ENCODE peak calls at places on chromosomes 3 and 15, in eight cellular contexts. One of them, this sample, is unnamed.

GRCh38 chr3:49867871-49868321 is 1.8 kb downstream of the CAMKV start:
- DNase-seq in H9: peak; percentile 83
- DNase-seq in K562: peak; percentile 49
- DNase-seq in endothelial cell of umbilical vein: peak; percentile 29
- DNase-seq in Karpas-422: peak; percentile 78
- DNase-seq in PC-9: no peak
- DNase-seq in GM23338: peak; percentile 92
- DNase-seq in IMR-90: peak; percentile 44
- DNase-seq in this sample: peak; percentile 89

GRCh38 chr3:195260286-195260905 is 10.6 kb downstream of the XXYLT1 start:
- DNase-seq in H9: peak; percentile 78
- DNase-seq in K562: no peak
- DNase-seq in endothelial cell of umbilical vein: peak; percentile 53
- DNase-seq in Karpas-422: peak; percentile 51
- DNase-seq in PC-9: no peak
- DNase-seq in GM23338: peak; percentile 84
- DNase-seq in IMR-90: no peak
- DNase-seq in this sample: peak; percentile 84

GRCh38 chr15:94042163-94042954 is 189.0 kb upstream of the MCTP2 start:
- DNase-seq in H9: no peak
- DNase-seq in K562: no peak
- DNase-seq in endothelial cell of umbilical vein: no peak
- DNase-seq in Karpas-422: no peak
- DNase-seq in PC-9: no peak
- DNase-seq in GM23338: no peak
- DNase-seq in IMR-90: peak; percentile 68
- DNase-seq in this sample: no peak

GRCh38 chr3:61771976-61772375 is 210.6 kb downstream of the PTPRG start:
- DNase-seq in H9: no peak
- DNase-seq in K562: no peak
- DNase-seq in endothelial cell of umbilical vein: no peak
- DNase-seq in Karpas-422: no peak
- DNase-seq in PC-9: no peak
- DNase-seq in GM23338: no peak
- DNase-seq in IMR-90: no peak
- DNase-seq in this sample: peak; percentile 46

GRCh38 chr15:92907880-92908279 is 7.8 kb downstream of the CHD2 start:
- DNase-seq in H9: no peak
- DNase-seq in K562: no peak
- DNase-seq in endothelial cell of umbilical vein: peak; percentile 86
- DNase-seq in Karpas-422: no peak
- DNase-seq in PC-9: no peak
- DNase-seq in GM23338: no peak
- DNase-seq in IMR-90: peak; percentile 90
- DNase-seq in this sample: peak; percentile 77

GRCh38 chr15:51195459-51195858 is 100.8 kb upstream of the TNFAIP8L3 start:
- DNase-seq in H9: no peak
- DNase-seq in K562: no peak
- DNase-seq in endothelial cell of umbilical vein: no peak
- DNase-seq in Karpas-422: no peak
- DNase-seq in PC-9: no peak
- DNase-seq in GM23338: no peak
- DNase-seq in IMR-90: no peak
- DNase-seq in this sample: no peak

GRCh38 chr15:86077070-86077469 is 2.6 kb upstream of the AGBL1 start:
- DNase-seq in H9: no peak
- DNase-seq in K562: no peak
- DNase-seq in endothelial cell of umbilical vein: no peak
- DNase-seq in Karpas-422: no peak
- DNase-seq in PC-9: no peak
- DNase-seq in GM23338: peak; percentile 45
- DNase-seq in IMR-90: no peak
- DNase-seq in this sample: no peak

GRCh38 chr15:41780727-41781126 is 6.4 kb downstream of the MAPKBP1 start:
- DNase-seq in H9: no peak
- DNase-seq in K562: no peak
- DNase-seq in endothelial cell of umbilical vein: peak; percentile 39
- DNase-seq in Karpas-422: no peak
- DNase-seq in PC-9: no peak
- DNase-seq in GM23338: no peak
- DNase-seq in IMR-90: no peak
- DNase-seq in this sample: no peak

GRCh38 chr3:158909870-158910269 is 108.0 kb downstream of the MFSD1 start:
- DNase-seq in H9: no peak
- DNase-seq in K562: no peak
- DNase-seq in endothelial cell of umbilical vein: no peak
- DNase-seq in Karpas-422: no peak
- DNase-seq in PC-9: no peak
- DNase-seq in GM23338: no peak
- DNase-seq in IMR-90: no peak
- DNase-seq in this sample: no peak

GRCh38 chr3:17672506-17672905 is 69.9 kb downstream of the TBC1D5 start:
- DNase-seq in H9: no peak
- DNase-seq in K562: no peak
- DNase-seq in endothelial cell of umbilical vein: no peak
- DNase-seq in Karpas-422: no peak
- DNase-seq in PC-9: no peak
- DNase-seq in GM23338: no peak
- DNase-seq in IMR-90: no peak
- DNase-seq in this sample: peak; percentile 43

GRCh38 chr3:123188058-123188457 is 13.7 kb upstream of the SEC22A start:
- DNase-seq in H9: no peak
- DNase-seq in K562: no peak
- DNase-seq in endothelial cell of umbilical vein: no peak
- DNase-seq in Karpas-422: no peak
- DNase-seq in PC-9: no peak
- DNase-seq in GM23338: no peak
- DNase-seq in IMR-90: peak; percentile 4
- DNase-seq in this sample: no peak

GRCh38 chr3:15332405-15333098 is at the start of gene SH3BP5:
- DNase-seq in H9: peak; percentile 81
- DNase-seq in K562: peak; percentile 92
- DNase-seq in endothelial cell of umbilical vein: peak; percentile 68
- DNase-seq in Karpas-422: peak; percentile 80
- DNase-seq in PC-9: peak; percentile 76
- DNase-seq in GM23338: peak; percentile 91
- DNase-seq in IMR-90: peak; percentile 47
- DNase-seq in this sample: peak; percentile 96

GRCh38 chr3:46922871-46923558 is 45.5 kb downstream of the PTH1R start:
- DNase-seq in H9: no peak
- DNase-seq in K562: no peak
- DNase-seq in endothelial cell of umbilical vein: no peak
- DNase-seq in Karpas-422: no peak
- DNase-seq in PC-9: no peak
- DNase-seq in GM23338: no peak
- DNase-seq in IMR-90: no peak
- DNase-seq in this sample: peak; percentile 19

DNA sequence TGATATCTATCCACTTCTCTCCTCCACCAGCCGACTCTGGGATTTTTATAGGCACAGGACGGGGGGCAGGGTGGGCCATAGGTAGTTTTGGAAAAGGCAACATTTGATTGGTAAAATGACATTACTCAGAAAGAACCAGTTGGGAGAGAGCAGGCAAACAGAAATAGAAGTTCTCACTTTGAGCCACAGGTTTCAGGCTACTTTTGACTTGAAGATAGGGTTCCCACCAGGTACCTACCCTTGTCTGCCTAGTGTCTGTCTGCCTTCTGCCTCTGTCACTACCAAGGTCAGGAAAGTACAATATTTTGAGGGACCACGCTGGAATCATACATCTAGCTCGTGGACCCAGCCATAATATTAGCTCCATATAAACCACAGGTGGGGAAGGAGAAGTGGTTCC is 412.9 kb upstream of the GRM7 start:
- DNase-seq in H9: no peak
- DNase-seq in K562: no peak
- DNase-seq in endothelial cell of umbilical vein: peak; percentile 1
- DNase-seq in Karpas-422: no peak
- DNase-seq in PC-9: no peak
- DNase-seq in GM23338: no peak
- DNase-seq in IMR-90: no peak
- DNase-seq in this sample: no peak
- H3K4me1 ChIP-seq in H9: no peaks in the 10 kb centered on the region
- H3K4me1 ChIP-seq in K562: no peaks in the 10 kb centered on the region
- H3K4me1 ChIP-seq in endothelial cell of umbilical vein: peaks cover 40% of the 10 kb centered on the region
- H3K4me1 ChIP-seq in Karpas-422: no peaks in the 10 kb centered on the region
- H3K4me1 ChIP-seq in PC-9: no peaks in the 10 kb centered on the region
- H3K4me1 ChIP-seq in GM23338: no peaks in the 10 kb centered on the region
- H3K4me1 ChIP-seq in IMR-90: no peaks in the 10 kb centered on the region
- H3K4me1 ChIP-seq in this sample: no peaks in the 10 kb centered on the region

GRCh38 chr3:42450567-42450966 is 40.2 kb upstream of the LYZL4 start:
- DNase-seq in H9: no peak
- DNase-seq in K562: no peak
- DNase-seq in endothelial cell of umbilical vein: no peak
- DNase-seq in Karpas-422: peak; percentile 56
- DNase-seq in PC-9: no peak
- DNase-seq in GM23338: no peak
- DNase-seq in IMR-90: no peak
- DNase-seq in this sample: no peak

GRCh38 chr3:42446111-42447050 is 36.0 kb upstream of the LYZL4 start:
- DNase-seq in H9: no peak
- DNase-seq in K562: no peak
- DNase-seq in endothelial cell of umbilical vein: no peak
- DNase-seq in Karpas-422: no peak
- DNase-seq in PC-9: no peak
- DNase-seq in GM23338: peak; percentile 51
- DNase-seq in IMR-90: no peak
- DNase-seq in this sample: no peak

GRCh38 chr3:42447481-42447880 is 37.1 kb upstream of the LYZL4 start:
- DNase-seq in H9: no peak
- DNase-seq in K562: no peak
- DNase-seq in endothelial cell of umbilical vein: no peak
- DNase-seq in Karpas-422: no peak
- DNase-seq in PC-9: no peak
- DNase-seq in GM23338: no peak
- DNase-seq in IMR-90: no peak
- DNase-seq in this sample: no peak

GRCh38 chr3:42451546-42452230 is 41.3 kb upstream of the LYZL4 start:
- DNase-seq in H9: no peak
- DNase-seq in K562: no peak
- DNase-seq in endothelial cell of umbilical vein: peak; percentile 81
- DNase-seq in Karpas-422: no peak
- DNase-seq in PC-9: no peak
- DNase-seq in GM23338: no peak
- DNase-seq in IMR-90: no peak
- DNase-seq in this sample: no peak

GRCh38 chr3:42451116-42451515 is 40.7 kb upstream of the LYZL4 start:
- DNase-seq in H9: no peak
- DNase-seq in K562: no peak
- DNase-seq in endothelial cell of umbilical vein: no peak
- DNase-seq in Karpas-422: no peak
- DNase-seq in PC-9: no peak
- DNase-seq in GM23338: no peak
- DNase-seq in IMR-90: no peak
- DNase-seq in this sample: no peak
- H2AFZ ChIP-seq in H9: no peak overlapping the region
- H2AFZ ChIP-seq in K562: no peak overlapping the region
- H2AFZ ChIP-seq in endothelial cell of umbilical vein: no peak overlapping the region
- H2AFZ ChIP-seq in Karpas-422: no peak overlapping the region
- H2AFZ ChIP-seq in PC-9: no peak overlapping the region
- H2AFZ ChIP-seq in GM23338: no peak overlapping the region
- H2AFZ ChIP-seq in IMR-90: no peak overlapping the region
- H2AFZ ChIP-seq in this sample: no peak overlapping the region

DNA sequence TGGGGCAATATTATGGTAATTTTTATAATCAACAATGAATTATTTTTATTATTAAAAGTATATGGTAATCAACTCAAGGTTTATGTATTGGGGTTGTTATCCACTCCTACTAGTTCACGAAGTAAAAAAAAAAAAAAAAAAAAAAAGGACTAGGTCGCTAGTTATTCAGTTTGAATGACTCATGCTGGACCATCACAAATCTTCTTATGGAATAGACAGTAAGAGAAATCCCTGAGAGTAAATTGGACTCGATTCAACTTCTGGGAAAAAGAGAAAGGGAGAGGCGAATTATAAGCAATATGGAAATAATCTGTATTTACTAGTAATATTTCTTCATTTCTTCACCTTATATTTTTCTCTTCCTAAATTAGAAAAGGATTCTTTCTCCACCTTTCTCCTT is 2.0 kb downstream of the MYEF2 start:
- DNase-seq in H9: no peak
- DNase-seq in K562: no peak
- DNase-seq in endothelial cell of umbilical vein: no peak
- DNase-seq in Karpas-422: peak; percentile 39
- DNase-seq in PC-9: no peak
- DNase-seq in GM23338: no peak
- DNase-seq in IMR-90: peak; percentile 38
- DNase-seq in this sample: no peak
- H3K4me2 ChIP-seq in H9: no peak overlapping the region
- H3K4me2 ChIP-seq in K562: no peak overlapping the region
- H3K4me2 ChIP-seq in endothelial cell of umbilical vein: no peak overlapping the region
- H3K4me2 ChIP-seq in Karpas-422: peak overlapping the region; percentile 87
- H3K4me2 ChIP-seq in PC-9: no peak overlapping the region
- H3K4me2 ChIP-seq in GM23338: peak overlapping the region; percentile 75
- H3K4me2 ChIP-seq in IMR-90: no peak overlapping the region
- H3K4me2 ChIP-seq in this sample: no peak overlapping the region

GRCh38 chr3:112688085-112688769 is 47.3 kb upstream of the CCDC80 start:
- DNase-seq in H9: no peak
- DNase-seq in K562: no peak
- DNase-seq in endothelial cell of umbilical vein: no peak
- DNase-seq in Karpas-422: no peak
- DNase-seq in PC-9: no peak
- DNase-seq in GM23338: no peak
- DNase-seq in IMR-90: no peak
- DNase-seq in this sample: no peak

GRCh38 chr3:112687214-112687613 is 46.3 kb upstream of the CCDC80 start:
- DNase-seq in H9: no peak
- DNase-seq in K562: no peak
- DNase-seq in endothelial cell of umbilical vein: no peak
- DNase-seq in Karpas-422: no peak
- DNase-seq in PC-9: no peak
- DNase-seq in GM23338: no peak
- DNase-seq in IMR-90: no peak
- DNase-seq in this sample: no peak

GRCh38 chr3:112688819-112689218 is 47.9 kb upstream of the CCDC80 start:
- DNase-seq in H9: no peak
- DNase-seq in K562: no peak
- DNase-seq in endothelial cell of umbilical vein: no peak
- DNase-seq in Karpas-422: no peak
- DNase-seq in PC-9: no peak
- DNase-seq in GM23338: no peak
- DNase-seq in IMR-90: no peak
- DNase-seq in this sample: no peak

GRCh38 chr3:112686360-112686759 is 45.4 kb upstream of the CCDC80 start:
- DNase-seq in H9: no peak
- DNase-seq in K562: no peak
- DNase-seq in endothelial cell of umbilical vein: no peak
- DNase-seq in Karpas-422: no peak
- DNase-seq in PC-9: no peak
- DNase-seq in GM23338: peak; percentile 51
- DNase-seq in IMR-90: no peak
- DNase-seq in this sample: no peak

DNA sequence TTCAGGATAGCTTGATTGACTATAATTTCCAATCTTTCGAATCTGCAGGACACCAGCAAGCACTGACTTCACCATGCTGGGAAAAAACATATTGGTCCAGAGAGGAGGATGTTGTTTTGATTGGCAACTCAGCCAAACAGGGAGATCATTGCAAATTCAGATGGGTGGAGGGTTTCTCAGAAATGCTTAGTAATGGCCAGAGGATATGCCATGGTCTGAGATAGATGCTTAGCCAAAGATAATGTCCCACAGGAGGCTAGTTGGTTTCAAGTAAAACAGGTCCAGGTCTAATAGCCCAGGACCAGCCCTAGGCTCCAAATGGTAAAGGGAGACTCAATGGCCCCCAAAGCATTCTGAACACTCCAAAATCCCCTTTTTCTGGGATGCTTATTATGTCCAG is 46.7 kb upstream of the CCDC80 start:
- DNase-seq in H9: no peak
- DNase-seq in K562: no peak
- DNase-seq in endothelial cell of umbilical vein: no peak
- DNase-seq in Karpas-422: no peak
- DNase-seq in PC-9: no peak
- DNase-seq in GM23338: no peak
- DNase-seq in IMR-90: no peak
- DNase-seq in this sample: no peak
- H3K4me1 ChIP-seq in H9: peaks cover 7% of the 10 kb centered on the region
- H3K4me1 ChIP-seq in K562: no peaks in the 10 kb centered on the region
- H3K4me1 ChIP-seq in endothelial cell of umbilical vein: no peaks in the 10 kb centered on the region
- H3K4me1 ChIP-seq in Karpas-422: no peaks in the 10 kb centered on the region
- H3K4me1 ChIP-seq in PC-9: peaks cover 26% of the 10 kb centered on the region
- H3K4me1 ChIP-seq in GM23338: peaks cover 24% of the 10 kb centered on the region
- H3K4me1 ChIP-seq in IMR-90: peaks cover 31% of the 10 kb centered on the region
- H3K4me1 ChIP-seq in this sample: peaks cover 49% of the 10 kb centered on the region